ENCODE peak calls at places on chromosomes 6 and 20, in four cellular contexts. M, T, P and Z are unnamed samples.

GRCh38 chr6:35242906-35243305 is 16.6 kb upstream of the ZNF76 start:
- DNase-seq in P (no peak), T (no peak), M (no peak), Z (no peak)

GRCh38 chr20:48718914-48719578 is 108.8 kb downstream of the PREX1 start:
- DNase-seq in T (no peak), M (peak; percentile 55), P (no peak), Z (no peak)

GRCh38 chr6:28134015-28134414 is 7.7 kb upstream of the ZKSCAN8 start:
- DNase-seq in M (no peak), P (peak; percentile 18), T (no peak), Z (no peak)

GRCh38 chr6:43142101-43142500 is 29.0 kb upstream of the SRF start:
- DNase-seq in M (no peak), T (no peak), P (no peak), Z (no peak)

GRCh38 chr6:38432479-38432878 is 207.2 kb downstream of the BTBD9 start:
- DNase-seq in T (no peak), M (no peak), P (no peak), Z (no peak)

GRCh38 chr20:37901667-37902503 is 1.0 kb upstream of the VSTM2L start:
- DNase-seq in P (peak; percentile 86), M (no peak), T (peak; percentile 85), Z (no peak)

GRCh38 chr20:51562334-51563140 is 20.0 kb upstream of the NFATC2 start:
- DNase-seq in P (peak; percentile 82), M (peak; percentile 56), T (peak; percentile 72), Z (peak; percentile 92)

GRCh38 chr20:58932170-58932569 is 48.9 kb upstream of the NELFCD start:
- DNase-seq in P (no peak), T (no peak), M (no peak), Z (no peak)

GRCh38 chr20:60055740-60056139 is 97.5 kb downstream of the CDH26 start:
- DNase-seq in M (no peak), P (no peak), T (no peak), Z (no peak)